ENCODE peak calls at places on chromosomes 11 and 22, in seven cellular contexts. A, K, H, S, M, Q and X are unnamed samples.

GRCh38 chr11:15006139-15006759 is 34.1 kb upstream of the CALCA start:
- DNase-seq in S (peak; percentile 0), M (peak; percentile 47), H (no peak), A (peak; percentile 3), K (peak; percentile 39), Q (peak; percentile 46), X (peak; percentile 59)

GRCh38 chr11:11461473-11461872 is 108.4 kb upstream of the CSNK2A3 start:
- DNase-seq in H (no peak), M (no peak), S (no peak), A (no peak), K (no peak), Q (no peak), X (no peak)

GRCh38 chr11:10308208-10308954 is 3.5 kb downstream of the ADM start:
- DNase-seq in H (no peak), S (no peak), Q (no peak), M (no peak), K (no peak), A (no peak), X (no peak)

GRCh38 chr11:28922351-28922981 is 814.3 kb downstream of the METTL15 start:
- DNase-seq in A (no peak), M (no peak), H (no peak), Q (no peak), K (no peak), S (no peak), X (no peak)

GRCh38 chr22:49765091-49765771 is 62.4 kb downstream of the BRD1 start:
- DNase-seq in H (peak; percentile 38), M (no peak), Q (no peak), A (peak; percentile 19), S (no peak), K (no peak), X (no peak)

GRCh38 chr11:128908391-128909246 is 17.5 kb downstream of the KCNJ5 start:
- DNase-seq in S (no peak), Q (no peak), M (peak; percentile 45), A (peak; percentile 74), K (no peak), H (no peak), X (no peak)

GRCh38 chr22:43955040-43955882 is at the start of gene SAMM50:
- DNase-seq in H (peak; percentile 91), S (peak; percentile 77), K (peak; percentile 90), Q (peak; percentile 87), M (peak; percentile 81), A (peak; percentile 97), X (peak; percentile 93)

GRCh38 chr22:38296372-38296771 is 20.9 kb downstream of the CSNK1E start:
- DNase-seq in Q (no peak), A (no peak), K (no peak), S (no peak), H (no peak), M (no peak), X (no peak)

GRCh38 chr11:62665630-62666258 is 632 bp downstream of the CSKMT start:
- DNase-seq in S (no peak), K (peak; percentile 47), M (no peak), H (no peak), Q (no peak), A (peak; percentile 62), X (peak; percentile 71)

GRCh38 chr11:126898802-126899201 is 101.8 kb downstream of the KIRREL3 start:
- DNase-seq in K (no peak), H (no peak), S (no peak), M (no peak), Q (no peak), A (no peak), X (no peak)
- TF ChIP-seq JUND in K (no peak), H (no peak), S (no peak), M (no peak), Q (no peak), A (no peak), X (no peak)

GRCh38 chr11:75492181-75492820 is 33.4 kb downstream of the GDPD5 start:
- DNase-seq in Q (no peak), K (peak; percentile 42), S (no peak), H (no peak), M (no peak), A (no peak), X (no peak)
- TF ChIP-seq JUND in Q (no peak), K (no peak), S (no peak), H (no peak), M (no peak), A (no peak), X (no peak)

DNA sequence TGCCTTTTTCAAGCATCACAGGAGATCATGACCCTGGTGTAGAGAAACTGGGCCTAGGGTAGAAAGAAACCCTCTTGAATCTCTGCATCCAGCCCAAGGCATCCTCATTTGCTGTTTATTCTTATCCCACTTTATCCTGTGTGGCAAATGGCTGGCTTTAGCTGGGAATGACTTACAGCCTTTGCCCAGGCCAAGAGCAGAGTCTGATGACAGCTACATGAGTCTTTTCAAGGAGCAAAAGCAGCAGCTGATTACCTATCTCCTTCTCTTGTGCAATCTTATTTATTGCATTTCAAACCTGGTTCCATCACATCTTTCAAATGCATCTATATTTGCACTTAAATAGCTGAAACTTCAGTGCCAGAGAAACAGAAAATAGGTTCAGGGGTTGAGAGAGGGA is 26.1 kb downstream of the SYT13 start:
- DNase-seq in Q (no peak), M (no peak), A (no peak), H (no peak), S (no peak), K (no peak), X (no peak)
- TF ChIP-seq JUND in Q (no peak), M (no peak), A (no peak), H (no peak), S (no peak), K (no peak), X (no peak)

GRCh38 chr22:27460596-27461347 is 340.8 kb downstream of the MN1 start:
- DNase-seq in A (no peak), Q (no peak), S (no peak), M (no peak), K (no peak), H (no peak), X (no peak)
- TF ChIP-seq JUND in A (no peak), Q (no peak), S (no peak), M (no peak), K (no peak), H (no peak), X (no peak)

GRCh38 chr11:123374622-123374968 is 55.5 kb upstream of the GRAMD1B start:
- DNase-seq in K (no peak), H (no peak), M (no peak), A (no peak), Q (no peak), S (no peak), X (no peak)
- TF ChIP-seq JUND in K (no peak), H (no peak), M (no peak), A (no peak), Q (no peak), S (no peak), X (no peak)

GRCh38 chr22:29311468-29312217 is 3.9 kb downstream of the RASL10A start:
- DNase-seq in H (peak; percentile 46), M (no peak), K (no peak), Q (no peak), A (peak; percentile 37), S (no peak), X (no peak)

GRCh38 chr22:29310863-29311339 is 4.5 kb downstream of the GAS2L1 start:
- DNase-seq in A (peak; percentile 86), S (no peak), K (peak; percentile 89), Q (peak; percentile 73), M (peak; percentile 75), H (peak; percentile 82), X (no peak)

GRCh38 chr22:29308791-29309262 is 2.4 kb downstream of the GAS2L1 start:
- DNase-seq in Q (no peak), S (no peak), M (no peak), K (no peak), A (peak; percentile 39), H (peak; percentile 51), X (no peak)

GRCh38 chr22:29309332-29310064 is 3.0 kb downstream of the GAS2L1 start:
- DNase-seq in M (no peak), A (peak; percentile 66), S (no peak), Q (no peak), H (no peak), K (peak; percentile 32), X (no peak)

DNA sequence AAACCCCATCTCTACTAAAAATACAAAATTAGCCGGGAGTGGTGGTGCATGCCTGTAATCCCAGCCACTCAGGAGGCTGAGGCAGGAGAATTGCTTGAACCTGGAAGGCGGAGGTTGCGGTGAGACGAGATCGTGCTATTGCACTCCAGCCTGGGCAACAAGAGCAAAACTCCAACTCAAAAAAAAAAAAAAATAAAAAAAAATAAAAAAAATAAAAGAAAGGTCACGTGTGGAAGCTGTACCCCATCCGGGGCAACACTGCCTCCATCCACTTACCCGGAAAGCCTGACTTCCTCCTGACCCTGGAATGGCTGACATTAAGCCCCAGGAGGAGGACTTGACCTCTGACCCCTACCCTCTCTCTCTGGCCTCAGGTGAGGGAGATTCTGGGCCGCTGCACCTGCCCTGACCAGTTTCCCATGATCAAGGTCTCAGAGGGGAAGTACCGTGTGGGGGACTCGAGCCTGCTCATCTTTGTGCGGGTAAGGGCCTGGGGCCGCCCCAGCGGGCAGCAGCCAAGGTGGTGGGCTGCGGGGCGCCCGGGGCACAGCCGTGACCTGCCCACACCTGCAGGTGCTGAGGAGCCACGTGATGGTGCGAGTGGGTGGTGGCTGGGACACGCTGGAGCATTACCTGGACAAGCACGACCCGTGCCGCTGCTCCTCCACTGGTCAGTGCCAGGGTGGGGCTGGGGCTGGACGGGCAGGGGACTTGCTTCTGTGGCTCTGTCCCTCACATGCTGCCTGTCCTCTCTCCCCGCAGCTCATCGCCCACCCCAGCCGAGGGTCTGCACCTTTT is 3.8 kb downstream of the GAS2L1 start:
- DNase-seq in M (no peak), H (peak; percentile 57), A (no peak), K (no peak), S (no peak), Q (no peak), X (no peak)
- TF ChIP-seq JUND in M (no peak), H (no peak), A (no peak), K (no peak), S (no peak), Q (no peak), X (no peak)

GRCh38 chr11:94732617-94733292 is 35.4 kb upstream of the AMOTL1 start:
- DNase-seq in Q (no peak), K (no peak), M (no peak), S (no peak), A (no peak), H (no peak), X (no peak)
- TF ChIP-seq JUND in Q (no peak), K (no peak), M (no peak), S (no peak), A (no peak), H (no peak), X (no peak)